ENCODE peak calls at places on chromosomes 16 and 17, in eight cellular contexts. T, N, M, G, D, X, H and W are unnamed samples.

GRCh38 chr17:78338860-78339259 is 21.0 kb downstream of the SOCS3 start:
- DNase-seq in T (no peak), N (no peak), M (no peak), G (no peak), D (no peak), X (no peak), H (peak; percentile 82), W (no peak)

GRCh38 chr17:70084476-70084875 is 9.5 kb downstream of the KCNJ16 start:
- DNase-seq in T (peak; percentile 6), N (no peak), M (no peak), G (no peak), D (no peak), X (no peak), H (no peak), W (no peak)

GRCh38 chr17:4852504-4853075 is 19.4 kb downstream of the MINK1 start:
- DNase-seq in T (peak; percentile 87), N (no peak), M (no peak), G (no peak), D (no peak), X (no peak), H (no peak), W (peak; percentile 32)

GRCh38 chr17:36593651-36594316 is 2.1 kb downstream of the DHRS11 start:
- DNase-seq in T (no peak), N (no peak), M (no peak), G (no peak), D (no peak), X (no peak), H (peak; percentile 30), W (no peak)

GRCh38 chr17:81254955-81255717 is 16.0 kb downstream of the NDUFAF8 start:
- DNase-seq in T (peak; percentile 81), N (peak; percentile 78), M (peak; percentile 82), G (peak; percentile 81), D (peak; percentile 84), X (no peak), H (peak; percentile 87), W (peak; percentile 91)

GRCh38 chr17:16870253-16871245 is 101.4 kb downstream of the TNFRSF13B start:
- DNase-seq in T (no peak), N (no peak), M (no peak), G (no peak), D (no peak), X (no peak), H (no peak), W (no peak)

GRCh38 chr16:71758293-71758760 is 33.8 kb upstream of the PHLPP2 start:
- DNase-seq in T (no peak), N (no peak), M (no peak), G (no peak), D (no peak), X (no peak), H (no peak), W (no peak)

GRCh38 chr17:77948690-77949114 is 9.8 kb upstream of the TNRC6C start:
- DNase-seq in T (peak; percentile 77), N (no peak), M (peak; percentile 61), G (no peak), D (peak; percentile 19), X (no peak), H (no peak), W (peak; percentile 10)

GRCh38 chr17:4658478-4659305 is 17.2 kb upstream of the ALOX15 start:
- DNase-seq in T (peak; percentile 61), N (no peak), M (no peak), G (no peak), D (no peak), X (no peak), H (no peak), W (no peak)

GRCh38 chr16:54936086-54936978 is 5.7 kb downstream of the IRX5 start:
- DNase-seq in T (peak; percentile 71), N (peak; percentile 45), M (no peak), G (no peak), D (peak; percentile 26), X (no peak), H (no peak), W (no peak)

GRCh38 chr16:2904100-2904921 is 7.4 kb upstream of the FLYWCH1 start:
- DNase-seq in T (peak; percentile 88), N (peak; percentile 86), M (peak; percentile 88), G (peak; percentile 87), D (peak; percentile 84), X (peak; percentile 61), H (peak; percentile 88), W (peak; percentile 88)

GRCh38 chr17:48541574-48542113 is 3.3 kb downstream of the HOXB2 start:
- DNase-seq in T (peak; percentile 72), N (no peak), M (no peak), G (peak; percentile 86), D (peak; percentile 45), X (no peak), H (peak; percentile 47), W (no peak)

GRCh38 chr17:37488607-37489196 is 989 bp upstream of the DUSP14 start:
- DNase-seq in T (peak; percentile 96), N (peak; percentile 56), M (peak; percentile 38), G (peak; percentile 77), D (peak; percentile 47), X (peak; percentile 14), H (peak; percentile 80), W (peak; percentile 87)

GRCh38 chr17:77527394-77527793 is 386.6 kb downstream of the SEC14L1 start:
- DNase-seq in T (no peak), N (peak; percentile 63), M (no peak), G (peak; percentile 14), D (no peak), X (no peak), H (no peak), W (no peak)

GRCh38 chr16:56945847-56946527 is 14.0 kb downstream of the HERPUD1 start:
- DNase-seq in T (peak; percentile 48), N (no peak), M (no peak), G (no peak), D (no peak), X (no peak), H (no peak), W (no peak)

GRCh38 chr16:81008151-81008789 is 1.3 kb downstream of the CENPN start:
- DNase-seq in T (no peak), N (no peak), M (no peak), G (peak; percentile 58), D (no peak), X (no peak), H (no peak), W (no peak)

GRCh38 chr17:2695243-2695960 is 16.2 kb downstream of the CLUH start:
- DNase-seq in T (no peak), N (peak; percentile 15), M (no peak), G (peak; percentile 52), D (no peak), X (no peak), H (peak; percentile 5), W (no peak)

GRCh38 chr16:68417711-68418301 is 30.5 kb downstream of the SMPD3 start:
- DNase-seq in T (no peak), N (no peak), M (no peak), G (no peak), D (peak; percentile 22), X (peak; percentile 31), H (peak; percentile 85), W (peak; percentile 84)

GRCh38 chr17:4899341-4900230 is at the start of gene C17orf107:
- DNase-seq in T (peak; percentile 71), N (no peak), M (no peak), G (peak; percentile 89), D (peak; percentile 83), X (peak; percentile 90), H (peak; percentile 90), W (peak; percentile 88)

GRCh38 chr17:28726396-28726911 is 421 bp upstream of the TLCD1 start:
- DNase-seq in T (peak; percentile 73), N (no peak), M (no peak), G (no peak), D (peak; percentile 44), X (peak; percentile 45), H (peak; percentile 79), W (peak; percentile 72)

GRCh38 chr16:55508941-55509920 is at the start of gene LPCAT2:
- DNase-seq in T (peak; percentile 92), N (no peak), M (no peak), G (peak; percentile 94), D (peak; percentile 85), X (no peak), H (peak; percentile 86), W (peak; percentile 89)

GRCh38 chr16:56547120-56547948 is 17.5 kb upstream of the MT4 start:
- DNase-seq in T (peak; percentile 64), N (no peak), M (no peak), G (no peak), D (no peak), X (no peak), H (no peak), W (no peak)

GRCh38 chr17:57294629-57295501 is 38.5 kb downstream of the MSI2 start:
- DNase-seq in T (peak; percentile 66), N (no peak), M (no peak), G (no peak), D (peak; percentile 63), X (no peak), H (no peak), W (no peak)

GRCh38 chr17:12789976-12790805 is 893 bp downstream of the ARHGAP44 start:
- DNase-seq in T (no peak), N (no peak), M (peak; percentile 20), G (no peak), D (no peak), X (no peak), H (peak; percentile 34), W (peak; percentile 37)

GRCh38 chr16:20129375-20129774 is 55.7 kb upstream of the GPR139 start:
- DNase-seq in T (no peak), N (no peak), M (no peak), G (no peak), D (no peak), X (no peak), H (no peak), W (no peak)

GRCh38 chr17:61143026-61143425 is 256.6 kb upstream of the TBX2 start:
- DNase-seq in T (no peak), N (no peak), M (no peak), G (no peak), D (no peak), X (no peak), H (no peak), W (no peak)

GRCh38 chr17:75588546-75589016 is 981 bp downstream of the MYO15B start:
- DNase-seq in T (no peak), N (no peak), M (no peak), G (peak; percentile 72), D (peak; percentile 33), X (no peak), H (peak; percentile 46), W (peak; percentile 81)

GRCh38 chr17:17568772-17569195 is 22.7 kb downstream of the PEMT start:
- DNase-seq in T (peak; percentile 56), N (peak; percentile 81), M (peak; percentile 69), G (peak; percentile 81), D (peak; percentile 68), X (no peak), H (peak; percentile 80), W (peak; percentile 90)

GRCh38 chr17:72520665-72521303 is 400.0 kb downstream of the SOX9 start:
- DNase-seq in T (no peak), N (no peak), M (no peak), G (no peak), D (no peak), X (no peak), H (no peak), W (no peak)

GRCh38 chr17:79925242-79925957 is 86.2 kb upstream of the CBX4 start:
- DNase-seq in T (peak; percentile 59), N (peak; percentile 76), M (peak; percentile 53), G (no peak), D (peak; percentile 51), X (no peak), H (peak; percentile 86), W (peak; percentile 80)

GRCh38 chr17:79916991-79917901 is 78.0 kb upstream of the CBX4 start:
- DNase-seq in T (no peak), N (no peak), M (no peak), G (no peak), D (no peak), X (no peak), H (no peak), W (no peak)

GRCh38 chr17:3689262-3690093 is 6.5 kb downstream of the P2RX5 start:
- DNase-seq in T (no peak), N (no peak), M (no peak), G (no peak), D (no peak), X (no peak), H (no peak), W (no peak)

GRCh38 chr17:76479515-76480048 is 12.2 kb downstream of the AANAT start:
- DNase-seq in T (no peak), N (no peak), M (no peak), G (no peak), D (no peak), X (no peak), H (no peak), W (no peak)

GRCh38 chr17:19418312-19418992 is 7.4 kb downstream of the RNF112 start:
- DNase-seq in T (peak; percentile 55), N (no peak), M (no peak), G (no peak), D (no peak), X (no peak), H (no peak), W (peak; percentile 19)